ENCODE peak calls at places on chromosomes 2 and 18, in nine cellular contexts. Q is GM13977, P is astrocyte of the spinal cord, I is activated B cell treated with CpG ODN at 0.5 μM for 24 hours, X is Calu3, C is thoracic aorta, S is body of pancreas, V is B cell, D is fibroblast of the aortic adventitia. H is an unnamed sample.

GRCh38 chr2:67565761-67566160 is 168.6 kb downstream of the ETAA1 start:
- DNase-seq in X (peak), I (no peak), P (peak), V (no peak), C (no peak), S (no peak), Q (no peak), D (peak), H (no peak)

GRCh38 chr2:220736778-220737177 is 835.3 kb downstream of the EPHA4 start:
- DNase-seq in X (no peak), V (no peak), S (no peak), P (no peak), C (no peak), I (no peak), D (no peak), Q (no peak), H (no peak)

GRCh38 chr2:149732001-149732685 is 144.6 kb upstream of the MMADHC start:
- DNase-seq in I (no peak), C (peak), Q (no peak), V (no peak), D (peak), X (peak), P (peak), S (no peak), H (no peak)

GRCh38 chr18:49560277-49561126 is 1.4 kb upstream of the LIPG start:
- DNase-seq in S (peak), V (no peak), P (no peak), I (no peak), D (no peak), X (peak), C (no peak), Q (no peak), H (no peak)

GRCh38 chr2:43777306-43777926 is 3.6 kb downstream of the DYNC2LI1 start:
- DNase-seq in I (no peak), V (no peak), C (no peak), P (no peak), Q (no peak), D (no peak), S (no peak), X (no peak), H (no peak)

GRCh38 chr2:238493880-238494572 is 67.3 kb downstream of the ASB1 start:
- DNase-seq in S (no peak), I (no peak), C (no peak), Q (peak), V (no peak), P (no peak), D (no peak), X (no peak), H (no peak)

GRCh38 chr2:38127277-38127676 is 51.3 kb upstream of the CYP1B1 start:
- DNase-seq in I (no peak), V (no peak), S (no peak), D (no peak), P (no peak), Q (no peak), X (no peak), C (no peak), H (no peak)

GRCh38 chr2:237440819-237441281 is 26.9 kb upstream of the COL6A3 start:
- DNase-seq in I (no peak), C (no peak), D (no peak), Q (peak), X (no peak), P (no peak), V (no peak), S (no peak), H (no peak)

GRCh38 chr2:238864207-238865014 is 16.5 kb downstream of the TWIST2 start:
- DNase-seq in I (no peak), P (peak), Q (no peak), S (peak), X (peak), V (no peak), C (peak), D (peak), H (no peak)

GRCh38 chr18:39805218-39805617 is 2149.8 kb upstream of the PIK3C3 start:
- DNase-seq in Q (no peak), X (no peak), P (no peak), C (no peak), I (no peak), S (no peak), V (no peak), D (no peak), H (no peak)

GRCh38 chr2:16726577-16726976 is 60.9 kb upstream of the CYRIA start:
- DNase-seq in C (no peak), X (no peak), P (no peak), V (no peak), D (no peak), S (no peak), I (no peak), Q (peak), H (no peak)

GRCh38 chr2:94996401-94997100 is 29.0 kb upstream of the MAL start:
- DNase-seq in V (no peak), I (no peak), S (peak), C (no peak), X (no peak), D (no peak), Q (no peak), P (no peak), H (no peak)

GRCh38 chr2:113164234-113164929 is 9.4 kb upstream of the PSD4 start:
- DNase-seq in D (no peak), S (peak), V (no peak), X (no peak), C (no peak), P (no peak), I (no peak), Q (no peak), H (no peak)

GRCh38 chr2:238649123-238649522 is 198.8 kb upstream of the TWIST2 start:
- DNase-seq in P (no peak), D (no peak), S (no peak), X (no peak), V (no peak), I (no peak), C (no peak), Q (no peak), H (no peak)

GRCh38 chr2:649461-650342 is 27.5 kb downstream of the TMEM18 start:
- DNase-seq in S (no peak), I (peak), P (no peak), X (no peak), C (no peak), V (no peak), Q (no peak), D (no peak), H (no peak)

GRCh38 chr2:240392084-240392947 is 43.1 kb upstream of the GPC1 start:
- DNase-seq in Q (no peak), V (no peak), X (no peak), P (peak), S (peak), I (no peak), D (no peak), C (no peak), H (peak)

GRCh38 chr2:41965173-41965875 is 82.5 kb upstream of the PKDCC start:
- DNase-seq in I (no peak), Q (no peak), D (no peak), C (no peak), S (no peak), X (no peak), V (no peak), P (no peak), H (no peak)

GRCh38 chr2:112152476-112153178 is 14.4 kb downstream of the FBLN7 start:
- DNase-seq in I (no peak), Q (no peak), D (no peak), X (no peak), S (no peak), V (no peak), C (no peak), P (no peak), H (no peak)

GRCh38 chr2:179454443-179455218 is 190.0 kb upstream of the SESTD1 start:
- DNase-seq in V (no peak), D (peak), Q (no peak), S (no peak), P (peak), I (no peak), X (no peak), C (no peak), H (no peak)

GRCh38 chr2:3532941-3533340 is 13.6 kb upstream of the ADI1 start:
- DNase-seq in C (no peak), V (no peak), D (no peak), S (no peak), I (no peak), X (no peak), Q (no peak), P (no peak), H (no peak)

GRCh38 chr2:11292464-11293255 is 51.8 kb downstream of the ROCK2 start:
- DNase-seq in S (no peak), I (no peak), C (no peak), V (no peak), P (peak), D (peak), X (no peak), Q (no peak), H (no peak)

GRCh38 chr2:168116448-168116847 is 130.9 kb downstream of the STK39 start:
- DNase-seq in X (no peak), Q (no peak), V (no peak), S (no peak), C (no peak), D (no peak), P (peak), I (no peak), H (no peak)

GRCh38 chr18:48866028-48866733 is 84.6 kb downstream of the SMAD7 start:
- DNase-seq in D (peak), Q (no peak), C (no peak), I (no peak), S (peak), X (no peak), P (peak), V (no peak), H (no peak)

GRCh38 chr2:62102402-62102920 is 93.5 kb upstream of the B3GNT2 start:
- DNase-seq in C (no peak), D (no peak), S (no peak), I (no peak), X (no peak), V (no peak), P (no peak), Q (no peak), H (no peak)

GRCh38 chr2:191169456-191170300 is 18.9 kb upstream of the STAT4 start:
- DNase-seq in P (no peak), I (no peak), C (no peak), X (no peak), S (no peak), Q (no peak), D (no peak), V (no peak), H (no peak)

GRCh38 chr2:106561356-106561755 is 74.2 kb downstream of the CD8B2 start:
- DNase-seq in S (no peak), X (no peak), C (no peak), I (no peak), P (no peak), Q (no peak), D (no peak), V (no peak), H (no peak)

GRCh38 chr18:8706981-8707940 is 1.9 kb downstream of the MTCL1 start:
- DNase-seq in V (peak), D (peak), C (no peak), Q (peak), I (peak), X (peak), P (peak), S (peak), H (no peak)

GRCh38 chr2:158496986-158497385 is 40.2 kb downstream of the PKP4 start:
- DNase-seq in X (no peak), S (no peak), D (no peak), P (no peak), C (no peak), V (no peak), I (no peak), Q (no peak), H (no peak)

GRCh38 chr2:111691164-111691895 is 192.7 kb downstream of the ANAPC1 start:
- DNase-seq in X (no peak), I (no peak), V (no peak), D (peak), P (no peak), S (no peak), C (no peak), Q (no peak), H (no peak)

GRCh38 chr2:215950009-215950408 is 63.3 kb downstream of the MREG start:
- DNase-seq in S (no peak), I (no peak), C (no peak), X (peak), V (no peak), P (peak), D (peak), Q (peak), H (no peak)
- TF ChIP-seq CTCF in S (peak), I (no peak), C (peak), X (peak), V (peak), P (peak), D (peak), Q (peak), H (peak)

GRCh38 chr2:85195956-85196355 is 62.8 kb downstream of the TCF7L1 start:
- DNase-seq in I (no peak), C (no peak), V (no peak), P (no peak), S (no peak), D (no peak), Q (no peak), X (no peak), H (no peak)
- TF ChIP-seq CTCF in I (no peak), C (no peak), V (no peak), P (no peak), S (no peak), D (no peak), Q (no peak), X (no peak), H (no peak)

DNA sequence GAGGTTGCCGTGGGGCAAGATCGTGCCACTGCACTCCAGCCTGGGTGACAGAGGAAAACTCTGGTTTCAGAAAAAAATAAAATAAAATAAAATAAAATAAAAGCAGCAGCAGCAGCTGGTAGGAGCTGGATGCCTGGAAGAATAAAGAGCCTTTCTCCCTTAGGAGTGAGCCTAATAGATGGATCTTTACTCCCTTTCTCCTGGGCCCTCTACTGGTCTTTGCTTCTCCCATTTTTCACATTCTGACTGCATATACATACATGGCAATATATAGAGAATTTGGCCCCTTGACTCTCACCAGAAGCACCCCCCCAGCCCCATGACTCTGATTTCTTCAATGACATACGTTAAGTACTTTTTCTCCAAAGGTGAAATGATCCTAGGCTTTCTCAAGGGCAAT is 9.8 kb upstream of the MALT1 start:
- DNase-seq in C (no peak), D (peak), I (no peak), S (no peak), P (peak), V (no peak), X (no peak), Q (no peak), H (no peak)
- TF ChIP-seq CTCF in C (no peak), D (peak), I (no peak), S (no peak), P (peak), V (no peak), X (no peak), Q (no peak), H (no peak)

GRCh38 chr2:233638836-233639235 is 2.6 kb downstream of the UGT1A10 start:
- DNase-seq in S (no peak), D (no peak), V (no peak), X (peak), C (no peak), P (no peak), Q (no peak), I (no peak), H (no peak)

GRCh38 chr2:233639860-233640259 is 3.6 kb downstream of the UGT1A10 start:
- DNase-seq in P (no peak), I (no peak), X (no peak), D (no peak), C (no peak), S (no peak), V (no peak), Q (no peak), H (no peak)

GRCh38 chr2:233643128-233643527 is 6.9 kb downstream of the UGT1A10 start:
- DNase-seq in P (no peak), I (no peak), X (peak), D (peak), V (no peak), C (no peak), Q (no peak), S (no peak), H (no peak)
- TF ChIP-seq CTCF in P (peak), I (no peak), X (peak), D (peak), V (no peak), C (no peak), Q (peak), S (no peak), H (no peak)

DNA sequence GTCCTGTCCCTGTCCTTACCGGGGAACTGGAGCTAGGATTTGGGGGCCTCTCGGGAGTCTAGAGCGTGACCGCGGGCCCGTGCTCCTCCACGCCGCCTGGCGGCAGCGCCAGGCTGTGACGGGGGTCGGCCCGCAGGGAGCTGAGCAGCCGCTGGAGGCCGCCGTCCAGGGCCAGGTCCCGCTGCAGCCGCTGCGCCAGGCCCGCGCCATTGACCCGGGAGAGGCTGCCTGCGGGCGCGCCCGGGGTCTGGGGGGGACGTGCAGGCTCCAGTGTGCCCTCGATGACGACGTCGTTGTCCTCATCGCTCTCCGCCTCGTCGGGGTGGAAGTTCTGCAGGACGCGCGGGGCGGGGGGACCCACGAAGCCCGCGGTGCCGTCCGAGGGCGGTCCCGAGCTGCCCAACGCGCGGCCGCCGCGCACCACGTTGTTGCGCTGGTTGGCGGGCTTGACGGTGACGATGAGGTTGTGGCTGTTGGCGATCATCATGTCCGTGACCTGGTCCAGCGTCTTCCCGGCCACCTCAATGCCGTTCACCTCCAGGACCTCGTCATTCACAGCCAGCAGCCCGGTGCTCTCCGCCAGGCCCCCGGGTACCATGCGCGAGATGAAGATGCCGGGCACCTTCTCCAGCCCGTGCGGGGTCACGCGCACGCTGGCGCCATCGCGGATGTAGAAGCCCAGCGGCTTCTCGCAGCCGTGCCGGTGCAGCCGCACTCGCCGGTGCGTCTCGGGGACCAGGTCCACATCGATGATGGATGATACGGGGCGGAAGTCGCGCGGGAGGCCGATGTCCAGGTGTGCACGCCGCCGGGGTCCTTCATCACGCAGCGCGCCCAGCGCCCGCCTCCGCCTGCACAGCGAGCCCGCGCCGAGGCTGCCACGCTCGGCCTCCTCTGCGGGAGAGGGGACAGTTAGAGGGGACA is 50.9 kb downstream of the ADNP2 start:
- DNase-seq in I (no peak), Q (peak), X (no peak), V (peak), D (peak), C (no peak), S (no peak), P (no peak), H (no peak)
- TF ChIP-seq CTCF in I (no peak), Q (peak), X (no peak), V (peak), D (peak), C (peak), S (peak), P (peak), H (peak)

DNA sequence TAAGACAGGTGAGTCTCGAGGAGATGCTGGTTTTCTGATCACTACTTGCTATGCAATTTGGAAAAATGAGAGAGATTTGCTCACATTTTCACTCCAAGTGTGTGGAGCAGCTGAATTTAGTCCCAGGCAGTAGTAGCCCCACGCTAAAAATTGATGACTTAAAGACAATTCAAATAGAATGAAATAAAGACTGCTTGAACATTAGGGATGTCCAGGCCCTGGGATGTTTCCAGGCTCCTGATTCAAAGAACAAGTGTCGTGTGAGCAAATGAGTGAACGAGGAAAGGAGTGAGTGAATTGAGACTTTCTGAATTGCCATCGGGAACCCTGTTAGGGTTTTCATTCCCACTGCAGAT is 37.3 kb upstream of the MRPL19 start:
- DNase-seq in D (no peak), S (no peak), V (no peak), C (no peak), I (no peak), P (no peak), X (no peak), Q (no peak), H (no peak)
- TF ChIP-seq CTCF in D (no peak), S (no peak), V (peak), C (no peak), I (peak), P (no peak), X (no peak), Q (peak), H (peak)

H was measured in CD14-positive monocyte.